ENCODE peak calls at places on chromosomes 13 and 19, in eight cellular contexts. U, Z, F, B, E, O, G and T are unnamed samples.

GRCh38 chr19:33434886-33435705 is 61.6 kb downstream of the CEBPG start:
- DNase-seq in F (no peak), U (no peak), Z (no peak), E (no peak), B (no peak), G (no peak), O (no peak), T (no peak)

GRCh38 chr19:11445141-11445540 is 9.7 kb downstream of the PRKCSH start:
- DNase-seq in F (no peak), G (no peak), E (no peak), B (no peak), O (no peak), Z (no peak), U (no peak), T (no peak)

GRCh38 chr19:38263696-38264485 is 482 bp upstream of the SPINT2 start:
- DNase-seq in B (no peak), U (peak; percentile 49), E (peak; percentile 94), F (peak; percentile 93), Z (peak; percentile 78), G (peak; percentile 40), O (no peak), T (peak; percentile 96)

GRCh38 chr13:21675095-21676007 is 4.5 kb downstream of the FGF9 start:
- DNase-seq in E (peak; percentile 70), O (no peak), G (peak; percentile 84), Z (peak; percentile 55), F (peak; percentile 61), U (no peak), B (no peak), T (peak; percentile 80)

GRCh38 chr13:50403311-50403710 is 388.1 kb downstream of the KCNRG start:
- DNase-seq in E (no peak), G (peak; percentile 30), Z (no peak), B (no peak), U (no peak), O (no peak), F (peak; percentile 85), T (no peak)

GRCh38 chr19:2083174-2083854 is 12.8 kb downstream of the MOB3A start:
- DNase-seq in O (no peak), U (peak; percentile 61), B (no peak), E (no peak), F (no peak), Z (no peak), G (no peak), T (no peak)

GRCh38 chr13:79736356-79736755 is 255.4 kb downstream of the NDFIP2 start:
- DNase-seq in E (no peak), G (no peak), O (no peak), B (no peak), Z (no peak), U (no peak), F (no peak), T (no peak)

GRCh38 chr13:83498045-83498444 is 384.2 kb downstream of the SLITRK1 start:
- DNase-seq in E (no peak), Z (no peak), F (no peak), G (no peak), B (no peak), O (no peak), U (no peak), T (no peak)

GRCh38 chr13:75685239-75685697 is 49.1 kb downstream of the LMO7 start:
- DNase-seq in B (no peak), E (no peak), U (no peak), O (no peak), Z (no peak), G (peak; percentile 73), F (peak; percentile 66), T (no peak)

GRCh38 chr19:54325194-54325621 is 12.2 kb upstream of the LILRA5 start:
- DNase-seq in F (no peak), E (peak; percentile 65), Z (peak; percentile 40), B (no peak), G (peak; percentile 2), U (peak; percentile 43), O (no peak), T (no peak)

GRCh38 chr19:32336259-32337111 is 8.9 kb upstream of the ZNF507 start:
- DNase-seq in G (no peak), O (no peak), E (no peak), Z (no peak), B (no peak), F (no peak), U (no peak), T (no peak)

GRCh38 chr19:51798127-51798526 is 3.2 kb downstream of the FPR3 start:
- DNase-seq in B (no peak), U (no peak), G (no peak), F (no peak), E (no peak), Z (no peak), O (no peak), T (no peak)

GRCh38 chr19:47446534-47447469 is 24.9 kb downstream of the SLC8A2 start:
- DNase-seq in B (no peak), G (no peak), Z (peak; percentile 62), O (no peak), F (peak; percentile 45), E (peak; percentile 39), U (no peak), T (no peak)

GRCh38 chr19:18896421-18896841 is 473 bp upstream of the CERS1 start:
- DNase-seq in G (no peak), B (no peak), E (no peak), U (no peak), F (no peak), Z (no peak), O (no peak), T (no peak)

GRCh38 chr13:32376642-32377418 is 51.1 kb downstream of the N4BP2L1 start:
- DNase-seq in E (no peak), O (no peak), G (no peak), B (no peak), Z (no peak), F (no peak), U (no peak), T (no peak)

GRCh38 chr13:101465877-101466276 is 13.4 kb downstream of the ITGBL1 start:
- DNase-seq in B (no peak), G (no peak), Z (no peak), U (no peak), F (no peak), E (no peak), O (no peak), T (no peak)

GRCh38 chr13:66689628-66690027 is 540.5 kb downstream of the PCDH9 start:
- DNase-seq in E (peak; percentile 11), Z (no peak), O (no peak), G (peak; percentile 39), U (no peak), B (no peak), F (no peak), T (no peak)

GRCh38 chr13:35475131-35475959 is 1.1 kb downstream of the MAB21L1 start:
- DNase-seq in E (peak; percentile 9), Z (peak; percentile 63), F (no peak), B (no peak), O (no peak), G (no peak), U (no peak), T (no peak)

GRCh38 chr13:40344270-40345148 is 321.9 kb downstream of the FOXO1 start:
- DNase-seq in Z (no peak), E (no peak), O (no peak), G (no peak), F (no peak), B (no peak), U (no peak), T (no peak)

GRCh38 chr13:31198524-31198923 is 1.3 kb upstream of the B3GLCT start:
- DNase-seq in U (no peak), E (no peak), O (no peak), G (no peak), F (no peak), B (no peak), Z (no peak), T (no peak)

GRCh38 chr19:35903550-35904179 is 1.3 kb downstream of the HCST start:
- DNase-seq in Z (peak; percentile 64), E (peak; percentile 78), U (peak; percentile 80), F (peak; percentile 70), B (no peak), G (no peak), O (peak; percentile 44), T (peak; percentile 79)

GRCh38 chr13:31374682-31375081 is 174.9 kb downstream of the B3GLCT start:
- DNase-seq in E (no peak), Z (peak; percentile 46), B (no peak), F (no peak), O (no peak), U (no peak), G (no peak), T (no peak)

GRCh38 chr19:5459360-5459759 is 4.1 kb downstream of the ZNRF4 start:
- DNase-seq in F (no peak), G (no peak), E (no peak), B (no peak), Z (no peak), O (no peak), U (no peak), T (no peak)

GRCh38 chr13:101150998-101151397 is 265.3 kb downstream of the NALCN start:
- DNase-seq in O (no peak), B (no peak), G (no peak), E (no peak), Z (no peak), F (no peak), U (no peak), T (no peak)

GRCh38 chr19:33553530-33554310 is 32.1 kb upstream of the PEPD start:
- DNase-seq in U (no peak), F (no peak), E (no peak), G (no peak), Z (no peak), O (no peak), B (no peak), T (no peak)